ENCODE peak calls at places on chromosomes 13 and 19, in six cellular contexts. G is stimulated activated CD8-positive, alpha-beta memory T cell treated with anti-CD3 and anti-CD28 coated beads, Interleukin-2, amount 100 ng/mL, for 48 hours; S is adrenal gland; A is AG09319; H is activated T-helper 1 cell treated with Interleukin-2 at 50 U/mL for 16 hours; Y is activated CD8-positive, alpha-beta memory T cell treated with anti-CD3 and anti-CD28 coated beads, Interleukin-2, amount 50 U/mL, for 4 hours. D is an unnamed sample.

GRCh38 chr19:19487077-19488040 is 28.0 kb downstream of the TSSK6 start:
- DNase-seq in S (no peak), A (no peak), G (no peak), H (no peak), Y (no peak), D (no peak)

GRCh38 chr19:19539738-19540703 is 2.0 kb downstream of the CILP2 start:
- DNase-seq in S (no peak), Y (peak), A (no peak), H (peak), G (peak), D (peak)

GRCh38 chr13:19985219-19985556 is 26.7 kb downstream of the ZMYM2 start:
- DNase-seq in S (no peak), G (no peak), H (no peak), A (no peak), Y (no peak), D (no peak)

GRCh38 chr19:29583196-29584006 is 22.7 kb upstream of the POP4 start:
- DNase-seq in A (no peak), Y (no peak), G (no peak), S (no peak), H (no peak), D (no peak)

GRCh38 chr13:48116808-48117207 is 21.9 kb upstream of the MED4 start:
- DNase-seq in G (no peak), Y (no peak), S (no peak), H (no peak), A (no peak), D (no peak)

GRCh38 chr13:19661126-19661525 is 27.7 kb downstream of the MPHOSPH8 start:
- DNase-seq in G (no peak), Y (no peak), S (no peak), H (no peak), A (no peak), D (no peak)

GRCh38 chr13:46160474-46161066 is 21.4 kb downstream of the LCP1 start:
- DNase-seq in Y (no peak), H (no peak), S (no peak), G (no peak), A (peak), D (no peak)

GRCh38 chr19:35843676-35844481 is 8.4 kb downstream of the NPHS1 start:
- DNase-seq in S (no peak), Y (no peak), A (no peak), H (no peak), G (no peak), D (no peak)

GRCh38 chr19:16447015-16447384 is 24.8 kb downstream of the EPS15L1 start:
- DNase-seq in A (peak), Y (peak), H (no peak), S (peak), G (peak), D (no peak)

GRCh38 chr13:107375701-107376350 is 807.9 kb upstream of the ARGLU1 start:
- DNase-seq in G (no peak), A (no peak), Y (no peak), H (no peak), S (no peak), D (no peak)

GRCh38 chr13:95503662-95504061 is 48.9 kb upstream of the CLDN10 start:
- DNase-seq in H (no peak), A (no peak), G (no peak), Y (no peak), S (no peak), D (no peak)

GRCh38 chr13:113359556-113359955 is 4.4 kb downstream of the GRTP1 start:
- DNase-seq in H (no peak), Y (no peak), S (no peak), A (no peak), G (no peak), D (no peak)

GRCh38 chr19:33683881-33684549 is 62.3 kb downstream of the CHST8 start:
- DNase-seq in G (no peak), H (no peak), Y (no peak), A (no peak), S (peak), D (no peak)

D was measured in activated naive CD4-positive, alpha-beta T cell treated with anti-CD3 and anti-CD28 coated beads, Interleukin-2, amount 50 U/mL, for 16 hours.